ENCODE peak calls at places on chromosomes 6 and 20, in ten cellular contexts. R is AG08396; Y is activated CD4-positive, alpha-beta T cell treated with anti-CD3 and anti-CD28 coated beads, Interleukin-2, amount 50 U/mL, for 48 hours; C is stimulated activated CD4-positive, alpha-beta T cell treated with anti-CD3 and anti-CD28 coated beads, Interleukin-15, amount 100 ng/mL, for 24 hours; Z is GM20000; A is activated T-helper 9 cell treated with anti-CD3 and anti-CD28 coated beads, Interleukin-2, amount 50 U/mL, for 16 hours; L is AG09309; D is activated T-cell treated with anti-CD3 and anti-CD28 coated beads, Interleukin-2, amount 50 U/mL, for 72 hours; H is IMR-90; Q is SW 1271. B is an unnamed sample.

GRCh38 chr6:8499540-8499939 is 64.2 kb upstream of the SLC35B3 start:
- DNase-seq in H (no peak), C (no peak), Z (no peak), L (no peak), R (no peak), A (no peak), Q (peak), Y (no peak), D (no peak), B (no peak)

GRCh38 chr6:141653590-141653989 is 479.1 kb upstream of the GJE1 start:
- DNase-seq in Q (no peak), Y (no peak), R (no peak), A (no peak), D (no peak), C (no peak), Z (no peak), L (no peak), H (no peak), B (no peak)

GRCh38 chr20:12255571-12255970 is 337.9 kb downstream of the BTBD3 start:
- DNase-seq in D (no peak), Q (no peak), H (no peak), C (no peak), Z (no peak), A (no peak), L (no peak), R (no peak), Y (no peak), B (no peak)

GRCh38 chr6:63598001-63598250 is 25.6 kb downstream of the LOC128125822 start:
- DNase-seq in R (no peak), A (no peak), D (no peak), Z (no peak), Q (no peak), H (no peak), C (no peak), Y (no peak), L (no peak), B (no peak)

GRCh38 chr6:13762648-13763441 is 51.2 kb upstream of the RANBP9 start:
- DNase-seq in L (peak), Y (peak), R (peak), C (peak), H (peak), Z (no peak), Q (no peak), D (peak), A (no peak), B (no peak)

GRCh38 chr6:46338098-46338497 is 153.2 kb downstream of the RCAN2 start:
- DNase-seq in H (no peak), D (no peak), L (no peak), R (no peak), Y (no peak), C (no peak), A (no peak), Q (no peak), Z (peak), B (no peak)

GRCh38 chr6:143333081-143333480 is 117.4 kb downstream of the ADAT2 start:
- DNase-seq in Z (no peak), D (no peak), R (no peak), Y (no peak), C (no peak), Q (no peak), L (no peak), H (no peak), A (no peak), B (no peak)

GRCh38 chr6:53673138-53673801 is 7.7 kb upstream of the KLHL31 start:
- DNase-seq in Y (no peak), A (no peak), Z (no peak), D (no peak), L (no peak), R (peak), Q (peak), C (no peak), H (peak), B (peak)

GRCh38 chr6:74654296-74654695 is 551.6 kb downstream of the COL12A1 start:
- DNase-seq in R (no peak), A (no peak), Q (no peak), Z (no peak), D (no peak), C (no peak), H (no peak), Y (no peak), L (no peak), B (no peak)

GRCh38 chr6:72286911-72287311 is 335.0 kb upstream of the KCNQ5 start:
- DNase-seq in L (no peak), H (peak), Q (peak), Y (no peak), R (peak), D (no peak), Z (no peak), C (no peak), A (no peak), B (no peak)

GRCh38 chr20:56359212-56360132 is 698 bp downstream of the FAM210B start:
- DNase-seq in D (peak), A (no peak), L (no peak), C (peak), H (peak), Q (peak), Y (peak), Z (no peak), R (peak), B (peak)

GRCh38 chr6:20703049-20703448 is 168.8 kb downstream of the CDKAL1 start:
- DNase-seq in D (no peak), C (no peak), H (no peak), R (no peak), Z (no peak), Q (no peak), Y (no peak), A (no peak), L (no peak), B (no peak)

GRCh38 chr20:64241061-64241460 is 14.5 kb upstream of the PCMTD2 start:
- DNase-seq in A (no peak), D (no peak), R (no peak), H (no peak), Z (no peak), Y (no peak), C (no peak), Q (no peak), L (no peak), B (no peak)

GRCh38 chr6:12064125-12064524 is 52.0 kb downstream of the HIVEP1 start:
- DNase-seq in C (no peak), L (peak), Z (no peak), A (no peak), Y (no peak), Q (no peak), D (no peak), H (peak), R (no peak), B (no peak)

GRCh38 chr6:142841915-142842314 is 103.1 kb downstream of the HIVEP2 start:
- DNase-seq in D (no peak), Y (no peak), A (no peak), C (no peak), H (no peak), L (no peak), Z (no peak), R (no peak), Q (peak), B (no peak)

GRCh38 chr6:112298021-112298745 is 43.8 kb upstream of the LAMA4 start:
- DNase-seq in A (no peak), Q (no peak), Y (no peak), L (peak), D (no peak), R (peak), H (peak), Z (no peak), C (no peak), B (no peak)

GRCh38 chr20:57616143-57616951 is 3.9 kb downstream of the ZBP1 start:
- DNase-seq in Z (no peak), H (no peak), C (no peak), Y (no peak), Q (no peak), L (no peak), A (no peak), R (no peak), D (no peak), B (no peak)

GRCh38 chr20:15699431-15700146 is 873.7 kb downstream of the KIF16B start:
- DNase-seq in Q (no peak), C (no peak), A (no peak), R (no peak), Z (no peak), D (no peak), L (no peak), Y (no peak), H (no peak), B (peak)

GRCh38 chr6:5115168-5115567 is 30.0 kb downstream of the PPP1R3G start:
- DNase-seq in L (no peak), A (no peak), R (peak), H (peak), Y (no peak), Q (no peak), C (no peak), D (no peak), Z (no peak), B (no peak)

GRCh38 chr6:44010411-44011349 is 116.6 kb downstream of the MRPL14 start:
- DNase-seq in Q (peak), D (peak), Y (no peak), R (peak), A (no peak), H (peak), C (peak), Z (no peak), L (peak), B (peak)

GRCh38 chr6:72724545-72724944 is 102.7 kb downstream of the KCNQ5 start:
- DNase-seq in C (no peak), R (no peak), H (no peak), Q (no peak), Y (no peak), Z (peak), L (no peak), A (no peak), D (no peak), B (no peak)

GRCh38 chr6:27019651-27020552 is 227.6 kb upstream of the PRSS16 start:
- DNase-seq in R (peak), D (peak), L (peak), C (peak), Z (peak), Q (peak), H (peak), Y (peak), A (peak), B (peak)

GRCh38 chr6:140388141-140388802 is 1013.8 kb upstream of the CITED2 start:
- DNase-seq in C (no peak), L (no peak), Z (no peak), R (no peak), Y (no peak), A (no peak), H (peak), D (no peak), Q (no peak), B (no peak)

GRCh38 chr20:14632906-14633305 is 295.5 kb upstream of the FLRT3 start:
- DNase-seq in H (no peak), Y (no peak), Q (no peak), R (no peak), L (no peak), Z (no peak), A (no peak), C (no peak), D (no peak), B (no peak)